ENCODE peak calls at places on chromosome 2, in five cellular contexts. R, Q, V, X and G are unnamed samples.

GRCh38 chr2:140506606-140507005 is 1624.2 kb downstream of the LRP1B start:
- DNase-seq in V (no peak), R (no peak), Q (no peak), X (no peak), G (peak; percentile 34)

GRCh38 chr2:209556354-209556961 is 132.6 kb downstream of the MAP2 start:
- DNase-seq in V (no peak), X (peak; percentile 47), Q (peak; percentile 70), R (no peak), G (peak; percentile 59)

GRCh38 chr2:167054881-167055280 is 166.6 kb downstream of the XIRP2 start:
- DNase-seq in Q (no peak), X (no peak), V (no peak), R (no peak), G (no peak)

GRCh38 chr2:206573793-206574192 is 68.5 kb upstream of the FAM237A start:
- DNase-seq in V (no peak), Q (no peak), X (no peak), R (no peak), G (no peak)

GRCh38 chr2:127541849-127542630 is 6.6 kb downstream of the MYO7B start:
- DNase-seq in R (no peak), V (no peak), X (no peak), Q (no peak), G (peak; percentile 37)

GRCh38 chr2:61287254-61287653 is 125.3 kb downstream of the C2orf74 start:
- DNase-seq in Q (no peak), R (no peak), X (no peak), V (no peak), G (no peak)

GRCh38 chr2:20916604-20917286 is 93.8 kb upstream of the LDAH start:
- DNase-seq in Q (peak; percentile 20), R (no peak), X (no peak), V (no peak), G (no peak)

GRCh38 chr2:197847666-197848401 is 43.4 kb downstream of the PLCL1 start:
- DNase-seq in Q (no peak), X (no peak), R (no peak), V (no peak), G (no peak)

GRCh38 chr2:237593596-237594310 is 3.2 kb upstream of the RAB17 start:
- DNase-seq in Q (no peak), X (no peak), V (peak; percentile 9), R (peak; percentile 53), G (no peak)

GRCh38 chr2:117519238-117519637 is 295.3 kb upstream of the DDX18 start:
- DNase-seq in Q (no peak), X (no peak), R (no peak), V (no peak), G (no peak)

GRCh38 chr2:20207051-20207450 is 17.9 kb downstream of the SDC1 start:
- DNase-seq in V (no peak), R (no peak), Q (no peak), X (no peak), G (no peak)

GRCh38 chr2:101704816-101705565 is 7.5 kb downstream of the MAP4K4 start:
- DNase-seq in R (no peak), V (no peak), Q (no peak), X (no peak), G (peak; percentile 21)